ENCODE peak calls at places on chromosomes 11 and 22, in five cellular contexts. One of them, this sample, is unnamed.

GRCh38 chr11:2259897-2260451 is 10.4 kb downstream of the ASCL2 start:
- DNase-seq in psoas muscle: no peak
- DNase-seq in left ventricle myocardium inferior: no peak
- DNase-seq in esophagus squamous epithelium: no peak
- DNase-seq in astrocyte of the spinal cord: no peak
- DNase-seq in this sample: no peak

GRCh38 chr11:71994786-71995185 is 3.9 kb upstream of the IL18BP start:
- DNase-seq in psoas muscle: no peak
- DNase-seq in left ventricle myocardium inferior: no peak
- DNase-seq in esophagus squamous epithelium: no peak
- DNase-seq in astrocyte of the spinal cord: no peak
- DNase-seq in this sample: no peak

GRCh38 chr22:46085831-46086576 is 64.3 kb upstream of the PPARA start:
- DNase-seq in psoas muscle: peak
- DNase-seq in left ventricle myocardium inferior: peak
- DNase-seq in esophagus squamous epithelium: no peak
- DNase-seq in astrocyte of the spinal cord: no peak
- DNase-seq in this sample: peak

GRCh38 chr11:68028802-68029475 is 1.5 kb upstream of the NDUFS8 start:
- DNase-seq in psoas muscle: no peak
- DNase-seq in left ventricle myocardium inferior: no peak
- DNase-seq in esophagus squamous epithelium: no peak
- DNase-seq in astrocyte of the spinal cord: no peak
- DNase-seq in this sample: peak

GRCh38 chr11:111676878-111677585 is 74.8 kb downstream of the SIK2 start:
- DNase-seq in psoas muscle: no peak
- DNase-seq in left ventricle myocardium inferior: no peak
- DNase-seq in esophagus squamous epithelium: no peak
- DNase-seq in astrocyte of the spinal cord: peak
- DNase-seq in this sample: peak

GRCh38 chr11:17991799-17992433 is 20.9 kb downstream of the SERGEF start:
- DNase-seq in psoas muscle: no peak
- DNase-seq in left ventricle myocardium inferior: no peak
- DNase-seq in esophagus squamous epithelium: no peak
- DNase-seq in astrocyte of the spinal cord: peak
- DNase-seq in this sample: peak

GRCh38 chr11:9529333-9529648 is 44.2 kb upstream of the WEE1 start:
- DNase-seq in psoas muscle: peak
- DNase-seq in left ventricle myocardium inferior: peak
- DNase-seq in esophagus squamous epithelium: no peak
- DNase-seq in astrocyte of the spinal cord: no peak
- DNase-seq in this sample: no peak

GRCh38 chr22:23178512-23179254 is 1.6 kb upstream of the BCR start:
- DNase-seq in psoas muscle: peak
- DNase-seq in left ventricle myocardium inferior: peak
- DNase-seq in esophagus squamous epithelium: no peak
- DNase-seq in astrocyte of the spinal cord: peak
- DNase-seq in this sample: peak

GRCh38 chr11:79437981-79438630 is 2.7 kb downstream of the TENM4 start:
- DNase-seq in psoas muscle: no peak
- DNase-seq in left ventricle myocardium inferior: no peak
- DNase-seq in esophagus squamous epithelium: no peak
- DNase-seq in astrocyte of the spinal cord: peak
- DNase-seq in this sample: peak

GRCh38 chr11:66220566-66220935 is 47.9 kb upstream of the RAB1B start:
- DNase-seq in psoas muscle: no peak
- DNase-seq in left ventricle myocardium inferior: no peak
- DNase-seq in esophagus squamous epithelium: no peak
- DNase-seq in astrocyte of the spinal cord: no peak
- DNase-seq in this sample: no peak

GRCh38 chr11:130163346-130164220 is 4.0 kb downstream of the ST14 start:
- DNase-seq in psoas muscle: no peak
- DNase-seq in left ventricle myocardium inferior: no peak
- DNase-seq in esophagus squamous epithelium: no peak
- DNase-seq in astrocyte of the spinal cord: no peak
- DNase-seq in this sample: no peak

GRCh38 chr11:87083029-87083428 is 45.3 kb downstream of the TMEM135 start:
- DNase-seq in psoas muscle: no peak
- DNase-seq in left ventricle myocardium inferior: no peak
- DNase-seq in esophagus squamous epithelium: no peak
- DNase-seq in astrocyte of the spinal cord: no peak
- DNase-seq in this sample: no peak

GRCh38 chr22:19661156-19661555 is 53.1 kb upstream of the SEPTIN5 start:
- DNase-seq in psoas muscle: no peak
- DNase-seq in left ventricle myocardium inferior: no peak
- DNase-seq in esophagus squamous epithelium: no peak
- DNase-seq in astrocyte of the spinal cord: no peak
- DNase-seq in this sample: no peak

GRCh38 chr11:80383655-80384054 is 942.8 kb upstream of the TENM4 start:
- DNase-seq in psoas muscle: no peak
- DNase-seq in left ventricle myocardium inferior: no peak
- DNase-seq in esophagus squamous epithelium: no peak
- DNase-seq in astrocyte of the spinal cord: no peak
- DNase-seq in this sample: peak

GRCh38 chr11:74299000-74299399 is 12.4 kb downstream of the P4HA3 start:
- DNase-seq in psoas muscle: no peak
- DNase-seq in left ventricle myocardium inferior: no peak
- DNase-seq in esophagus squamous epithelium: no peak
- DNase-seq in astrocyte of the spinal cord: no peak
- DNase-seq in this sample: no peak

GRCh38 chr11:131912127-131912526 is 541.7 kb downstream of the NTM start:
- DNase-seq in psoas muscle: no peak
- DNase-seq in left ventricle myocardium inferior: no peak
- DNase-seq in esophagus squamous epithelium: no peak
- DNase-seq in astrocyte of the spinal cord: peak
- DNase-seq in this sample: no peak
- H3K4me3 ChIP-seq in psoas muscle: no peak
- H3K4me3 ChIP-seq in left ventricle myocardium inferior: peak
- H3K4me3 ChIP-seq in esophagus squamous epithelium: no peak
- H3K4me3 ChIP-seq in astrocyte of the spinal cord: peak
- H3K4me3 ChIP-seq in this sample: no peak

DNA sequence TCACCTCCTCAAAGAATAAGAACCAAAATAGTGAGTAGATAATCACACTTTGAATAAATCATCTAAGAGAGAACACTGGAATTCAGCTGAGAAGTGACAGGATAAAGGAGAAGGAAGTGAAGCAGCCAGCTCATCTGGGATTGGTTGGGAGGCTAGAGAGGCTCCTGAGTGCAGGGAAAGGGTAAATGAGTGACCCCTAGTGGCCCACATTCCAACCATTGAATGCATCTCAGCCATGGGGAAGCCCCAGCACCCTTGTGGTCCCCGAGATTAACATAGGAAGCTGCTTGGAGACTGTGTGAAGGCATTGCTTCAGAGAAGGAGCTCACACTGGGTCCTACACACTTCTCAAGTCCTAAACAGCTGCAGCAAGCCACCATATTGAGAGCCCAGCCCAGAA is 82.3 kb downstream of the JRKL start:
- DNase-seq in psoas muscle: no peak
- DNase-seq in left ventricle myocardium inferior: no peak
- DNase-seq in esophagus squamous epithelium: no peak
- DNase-seq in astrocyte of the spinal cord: no peak
- DNase-seq in this sample: no peak
- TF ChIP-seq CTCF in psoas muscle: no peak
- TF ChIP-seq CTCF in left ventricle myocardium inferior: no peak
- TF ChIP-seq CTCF in esophagus squamous epithelium: no peak
- TF ChIP-seq CTCF in astrocyte of the spinal cord: no peak
- TF ChIP-seq CTCF in this sample: no peak

GRCh38 chr22:43893266-43893665 is 1.5 kb upstream of the PNPLA5 start:
- DNase-seq in psoas muscle: no peak
- DNase-seq in left ventricle myocardium inferior: no peak
- DNase-seq in esophagus squamous epithelium: no peak
- DNase-seq in astrocyte of the spinal cord: no peak
- DNase-seq in this sample: no peak

GRCh38 chr22:43890901-43891331 is 897 bp downstream of the PNPLA5 start:
- DNase-seq in psoas muscle: no peak
- DNase-seq in left ventricle myocardium inferior: no peak
- DNase-seq in esophagus squamous epithelium: no peak
- DNase-seq in astrocyte of the spinal cord: no peak
- DNase-seq in this sample: no peak

GRCh38 chr22:43889366-43890253 is 2.2 kb downstream of the PNPLA5 start:
- DNase-seq in psoas muscle: no peak
- DNase-seq in left ventricle myocardium inferior: no peak
- DNase-seq in esophagus squamous epithelium: no peak
- DNase-seq in astrocyte of the spinal cord: peak
- DNase-seq in this sample: peak

GRCh38 chr22:43892183-43892894 is 526 bp upstream of the PNPLA5 start:
- DNase-seq in psoas muscle: no peak
- DNase-seq in left ventricle myocardium inferior: no peak
- DNase-seq in esophagus squamous epithelium: no peak
- DNase-seq in astrocyte of the spinal cord: no peak
- DNase-seq in this sample: no peak

GRCh38 chr22:43891360-43892182 is at the start of gene PNPLA5:
- DNase-seq in psoas muscle: no peak
- DNase-seq in left ventricle myocardium inferior: no peak
- DNase-seq in esophagus squamous epithelium: no peak
- DNase-seq in astrocyte of the spinal cord: no peak
- DNase-seq in this sample: peak
- H3K4me3 ChIP-seq in psoas muscle: peak
- H3K4me3 ChIP-seq in left ventricle myocardium inferior: peak
- H3K4me3 ChIP-seq in esophagus squamous epithelium: no peak
- H3K4me3 ChIP-seq in astrocyte of the spinal cord: no peak
- H3K4me3 ChIP-seq in this sample: no peak

GRCh38 chr22:39185601-39186012 is 33.1 kb upstream of the CBX7 start:
- DNase-seq in psoas muscle: peak
- DNase-seq in left ventricle myocardium inferior: peak
- DNase-seq in esophagus squamous epithelium: no peak
- DNase-seq in astrocyte of the spinal cord: no peak
- DNase-seq in this sample: no peak
- TF ChIP-seq CTCF in psoas muscle: peak
- TF ChIP-seq CTCF in left ventricle myocardium inferior: peak
- TF ChIP-seq CTCF in esophagus squamous epithelium: peak
- TF ChIP-seq CTCF in astrocyte of the spinal cord: peak
- TF ChIP-seq CTCF in this sample: peak